ENCODE peak calls at places on chromosomes 2 and 18, in five cellular contexts. One of them, this sample, is unnamed.

GRCh38 chr2:233912799-233913423 is 4.3 kb upstream of the TRPM8 start:
- DNase-seq in HepG2: peak
- DNase-seq in K562: no peak
- DNase-seq in transverse colon: no peak
- DNase-seq in tibial nerve: no peak
- DNase-seq in this sample: no peak

GRCh38 chr2:220320326-220320725 is 692.9 kb downstream of the SLC4A3 start:
- DNase-seq in HepG2: no peak
- DNase-seq in K562: no peak
- DNase-seq in transverse colon: no peak
- DNase-seq in tibial nerve: no peak
- DNase-seq in this sample: no peak

GRCh38 chr2:188146888-188147287 is 144.8 kb upstream of the GULP1 start:
- DNase-seq in HepG2: no peak
- DNase-seq in K562: no peak
- DNase-seq in transverse colon: no peak
- DNase-seq in tibial nerve: no peak
- DNase-seq in this sample: no peak

GRCh38 chr2:141027221-141027620 is 1103.6 kb downstream of the LRP1B start:
- DNase-seq in HepG2: no peak
- DNase-seq in K562: no peak
- DNase-seq in transverse colon: no peak
- DNase-seq in tibial nerve: no peak
- DNase-seq in this sample: no peak

GRCh38 chr18:12604445-12605007 is 53.4 kb downstream of the SPIRE1 start:
- DNase-seq in HepG2: no peak
- DNase-seq in K562: no peak
- DNase-seq in transverse colon: no peak
- DNase-seq in tibial nerve: no peak
- DNase-seq in this sample: no peak

GRCh38 chr2:118974103-118974911 is 32.3 kb downstream of the MARCO start:
- DNase-seq in HepG2: no peak
- DNase-seq in K562: no peak
- DNase-seq in transverse colon: no peak
- DNase-seq in tibial nerve: no peak
- DNase-seq in this sample: peak

GRCh38 chr18:74289137-74289536 is 2.6 kb downstream of the CYB5A start:
- DNase-seq in HepG2: no peak
- DNase-seq in K562: no peak
- DNase-seq in transverse colon: no peak
- DNase-seq in tibial nerve: no peak
- DNase-seq in this sample: no peak

GRCh38 chr2:67649331-67650071 is 252.4 kb downstream of the ETAA1 start:
- DNase-seq in HepG2: no peak
- DNase-seq in K562: no peak
- DNase-seq in transverse colon: no peak
- DNase-seq in tibial nerve: no peak
- DNase-seq in this sample: no peak

GRCh38 chr2:190649798-190650390 is 1.0 kb downstream of the NAB1 start:
- DNase-seq in HepG2: peak
- DNase-seq in K562: no peak
- DNase-seq in transverse colon: no peak
- DNase-seq in tibial nerve: no peak
- DNase-seq in this sample: no peak

GRCh38 chr2:120607506-120607905 is 128.2 kb upstream of the GLI2 start:
- DNase-seq in HepG2: no peak
- DNase-seq in K562: no peak
- DNase-seq in transverse colon: no peak
- DNase-seq in tibial nerve: no peak
- DNase-seq in this sample: no peak

GRCh38 chr2:102809291-102810189 is 47.7 kb downstream of the TMEM182 start:
- DNase-seq in HepG2: peak
- DNase-seq in K562: no peak
- DNase-seq in transverse colon: no peak
- DNase-seq in tibial nerve: no peak
- DNase-seq in this sample: no peak

GRCh38 chr2:37471994-37472393 is 127.6 kb downstream of the QPCT start:
- DNase-seq in HepG2: no peak
- DNase-seq in K562: no peak
- DNase-seq in transverse colon: no peak
- DNase-seq in tibial nerve: no peak
- DNase-seq in this sample: no peak

GRCh38 chr2:211086049-211086448 is 529.6 kb downstream of the CPS1 start:
- DNase-seq in HepG2: no peak
- DNase-seq in K562: no peak
- DNase-seq in transverse colon: no peak
- DNase-seq in tibial nerve: no peak
- DNase-seq in this sample: no peak

GRCh38 chr18:9643549-9643948 is 29.2 kb upstream of the PPP4R1 start:
- DNase-seq in HepG2: peak
- DNase-seq in K562: no peak
- DNase-seq in transverse colon: no peak
- DNase-seq in tibial nerve: no peak
- DNase-seq in this sample: no peak

GRCh38 chr2:137056704-137057103 is 291.4 kb downstream of the THSD7B start:
- DNase-seq in HepG2: no peak
- DNase-seq in K562: no peak
- DNase-seq in transverse colon: no peak
- DNase-seq in tibial nerve: no peak
- DNase-seq in this sample: no peak

GRCh38 chr2:29462293-29462692 is 347.1 kb downstream of the CLIP4 start:
- DNase-seq in HepG2: no peak
- DNase-seq in K562: no peak
- DNase-seq in transverse colon: no peak
- DNase-seq in tibial nerve: no peak
- DNase-seq in this sample: no peak

GRCh38 chr18:23108496-23108895 is 26.8 kb upstream of the CABLES1 start:
- DNase-seq in HepG2: no peak
- DNase-seq in K562: no peak
- DNase-seq in transverse colon: no peak
- DNase-seq in tibial nerve: no peak
- DNase-seq in this sample: no peak

GRCh38 chr2:70043252-70043875 is 43.9 kb upstream of the PCBP1 start:
- DNase-seq in HepG2: no peak
- DNase-seq in K562: no peak
- DNase-seq in transverse colon: peak
- DNase-seq in tibial nerve: no peak
- DNase-seq in this sample: peak

GRCh38 chr2:102505290-102505689 is 32.3 kb downstream of the SLC9A4 start:
- DNase-seq in HepG2: no peak
- DNase-seq in K562: no peak
- DNase-seq in transverse colon: peak
- DNase-seq in tibial nerve: no peak
- DNase-seq in this sample: no peak

GRCh38 chr2:66531156-66531555 is 96.2 kb downstream of the MEIS1 start:
- DNase-seq in HepG2: peak
- DNase-seq in K562: no peak
- DNase-seq in transverse colon: no peak
- DNase-seq in tibial nerve: no peak
- DNase-seq in this sample: no peak

GRCh38 chr2:25252291-25253152 is 84.1 kb upstream of the POMC start:
- DNase-seq in HepG2: peak
- DNase-seq in K562: peak
- DNase-seq in transverse colon: peak
- DNase-seq in tibial nerve: peak
- DNase-seq in this sample: no peak

GRCh38 chr18:35005963-35006577 is 35.1 kb upstream of the MAPRE2 start:
- DNase-seq in HepG2: peak
- DNase-seq in K562: peak
- DNase-seq in transverse colon: no peak
- DNase-seq in tibial nerve: no peak
- DNase-seq in this sample: no peak

GRCh38 chr2:159753797-159754196 is 41.5 kb downstream of the MARCHF7 start:
- DNase-seq in HepG2: no peak
- DNase-seq in K562: no peak
- DNase-seq in transverse colon: no peak
- DNase-seq in tibial nerve: no peak
- DNase-seq in this sample: no peak

GRCh38 chr2:162245737-162246136 is 2.5 kb upstream of the FAP start:
- DNase-seq in HepG2: no peak
- DNase-seq in K562: no peak
- DNase-seq in transverse colon: no peak
- DNase-seq in tibial nerve: no peak
- DNase-seq in this sample: no peak

GRCh38 chr2:33426666-33427231 is 49.7 kb upstream of the RASGRP3 start:
- DNase-seq in HepG2: peak
- DNase-seq in K562: peak
- DNase-seq in transverse colon: no peak
- DNase-seq in tibial nerve: no peak
- DNase-seq in this sample: no peak

GRCh38 chr2:111208639-111209038 is 87.9 kb downstream of the BCL2L11 start:
- DNase-seq in HepG2: no peak
- DNase-seq in K562: no peak
- DNase-seq in transverse colon: no peak
- DNase-seq in tibial nerve: no peak
- DNase-seq in this sample: no peak

GRCh38 chr2:240596491-240596931 is 10.0 kb downstream of the CAPN10 start:
- DNase-seq in HepG2: no peak
- DNase-seq in K562: no peak
- DNase-seq in transverse colon: peak
- DNase-seq in tibial nerve: peak
- DNase-seq in this sample: peak

GRCh38 chr18:46820863-46821262 is 64.0 kb upstream of the ST8SIA5 start:
- DNase-seq in HepG2: no peak
- DNase-seq in K562: no peak
- DNase-seq in transverse colon: no peak
- DNase-seq in tibial nerve: no peak
- DNase-seq in this sample: no peak

GRCh38 chr2:218008060-218009040 is 5.6 kb upstream of the TNS1 start:
- DNase-seq in HepG2: no peak
- DNase-seq in K562: no peak
- DNase-seq in transverse colon: no peak
- DNase-seq in tibial nerve: no peak
- DNase-seq in this sample: no peak

GRCh38 chr2:218011641-218012040 is 8.8 kb upstream of the TNS1 start:
- DNase-seq in HepG2: no peak
- DNase-seq in K562: no peak
- DNase-seq in transverse colon: no peak
- DNase-seq in tibial nerve: no peak
- DNase-seq in this sample: no peak

GRCh38 chr2:218010838-218011616 is 8.2 kb upstream of the TNS1 start:
- DNase-seq in HepG2: no peak
- DNase-seq in K562: no peak
- DNase-seq in transverse colon: no peak
- DNase-seq in tibial nerve: no peak
- DNase-seq in this sample: no peak

GRCh38 chr2:218009191-218010114 is 6.7 kb upstream of the TNS1 start:
- DNase-seq in HepG2: no peak
- DNase-seq in K562: no peak
- DNase-seq in transverse colon: no peak
- DNase-seq in tibial nerve: no peak
- DNase-seq in this sample: no peak

GRCh38 chr2:218010116-218010837 is 7.5 kb upstream of the TNS1 start:
- DNase-seq in HepG2: no peak
- DNase-seq in K562: peak
- DNase-seq in transverse colon: peak
- DNase-seq in tibial nerve: no peak
- DNase-seq in this sample: no peak
- TF ChIP-seq POLR2A in HepG2: no peak
- TF ChIP-seq POLR2A in K562: no peak
- TF ChIP-seq POLR2A in transverse colon: no peak
- TF ChIP-seq POLR2A in tibial nerve: no peak
- TF ChIP-seq POLR2A in this sample: no peak

GRCh38 chr2:109218087-109218791 is 89.2 kb downstream of the SH3RF3 start:
- DNase-seq in HepG2: peak
- DNase-seq in K562: no peak
- DNase-seq in transverse colon: no peak
- DNase-seq in tibial nerve: no peak
- DNase-seq in this sample: no peak
- TF ChIP-seq EP300 in HepG2: peak
- TF ChIP-seq EP300 in K562: no peak
- TF ChIP-seq EP300 in transverse colon: no peak
- TF ChIP-seq EP300 in tibial nerve: no peak
- TF ChIP-seq EP300 in this sample: no peak

GRCh38 chr2:71612581-71613520 is 159.5 kb downstream of the DYSF start:
- DNase-seq in HepG2: no peak
- DNase-seq in K562: no peak
- DNase-seq in transverse colon: no peak
- DNase-seq in tibial nerve: no peak
- DNase-seq in this sample: peak

GRCh38 chr2:71610671-71611070 is 157.3 kb downstream of the DYSF start:
- DNase-seq in HepG2: no peak
- DNase-seq in K562: no peak
- DNase-seq in transverse colon: no peak
- DNase-seq in tibial nerve: no peak
- DNase-seq in this sample: peak

GRCh38 chr2:71609958-71610357 is 156.6 kb downstream of the DYSF start:
- DNase-seq in HepG2: no peak
- DNase-seq in K562: no peak
- DNase-seq in transverse colon: no peak
- DNase-seq in tibial nerve: no peak
- DNase-seq in this sample: no peak

GRCh38 chr2:71611781-71612545 is 158.6 kb downstream of the DYSF start:
- DNase-seq in HepG2: no peak
- DNase-seq in K562: no peak
- DNase-seq in transverse colon: no peak
- DNase-seq in tibial nerve: no peak
- DNase-seq in this sample: peak

GRCh38 chr2:71611247-71611646 is 157.9 kb downstream of the DYSF start:
- DNase-seq in HepG2: no peak
- DNase-seq in K562: no peak
- DNase-seq in transverse colon: no peak
- DNase-seq in tibial nerve: no peak
- DNase-seq in this sample: peak
- H3K27ac ChIP-seq in HepG2: no peak
- H3K27ac ChIP-seq in K562: no peak
- H3K27ac ChIP-seq in transverse colon: no peak
- H3K27ac ChIP-seq in tibial nerve: no peak
- H3K27ac ChIP-seq in this sample: no peak

GRCh38 chr2:60549250-60550150 is 4.0 kb downstream of the BCL11A start:
- DNase-seq in HepG2: no peak
- DNase-seq in K562: no peak
- DNase-seq in transverse colon: peak
- DNase-seq in tibial nerve: no peak
- DNase-seq in this sample: no peak
- TF ChIP-seq POLR2A in HepG2: no peak
- TF ChIP-seq POLR2A in K562: no peak
- TF ChIP-seq POLR2A in transverse colon: peak
- TF ChIP-seq POLR2A in tibial nerve: no peak
- TF ChIP-seq POLR2A in this sample: no peak

GRCh38 chr2:109185801-109186570 is 57.0 kb downstream of the SH3RF3 start:
- DNase-seq in HepG2: no peak
- DNase-seq in K562: no peak
- DNase-seq in transverse colon: peak
- DNase-seq in tibial nerve: no peak
- DNase-seq in this sample: no peak
- TF ChIP-seq EP300 in HepG2: no peak
- TF ChIP-seq EP300 in K562: no peak
- TF ChIP-seq EP300 in transverse colon: no peak
- TF ChIP-seq EP300 in tibial nerve: no peak
- TF ChIP-seq EP300 in this sample: no peak

This sample was measured in suprapubic skin.